ENCODE peak calls at places on chromosomes 4 and X, in ten cellular contexts. One of them, this sample, is unnamed.

GRCh38 chr4:54657556-54658313 is at the start of gene KIT:
- DNase-seq in H54: peak; percentile 38
- DNase-seq in body of pancreas: peak; percentile 32
- DNase-seq in esophagus squamous epithelium: no peak
- DNase-seq in suprapubic skin: peak; percentile 66
- DNase-seq in Peyer's patch: peak; percentile 56
- DNase-seq in testis: peak; percentile 55
- DNase-seq in A549: no peak
- DNase-seq in upper lobe of left lung: peak; percentile 91
- DNase-seq in uterus: peak; percentile 55
- DNase-seq in this sample: no peak

GRCh38 chr4:178462710-178463109 is 1020.5 kb upstream of the AGA start:
- DNase-seq in uterus: no peak
- DNase-seq in body of pancreas: no peak
- DNase-seq in Peyer's patch: no peak
- DNase-seq in testis: no peak
- DNase-seq in esophagus squamous epithelium: no peak
- DNase-seq in A549: no peak
- DNase-seq in upper lobe of left lung: no peak
- DNase-seq in H54: no peak
- DNase-seq in suprapubic skin: no peak
- DNase-seq in this sample: no peak

GRCh38 chrX:73577368-73577767 is 14.4 kb downstream of the CHIC1 start:
- DNase-seq in body of pancreas: no peak
- DNase-seq in A549: peak; percentile 66
- DNase-seq in upper lobe of left lung: no peak
- DNase-seq in uterus: no peak
- DNase-seq in suprapubic skin: no peak
- DNase-seq in Peyer's patch: no peak
- DNase-seq in testis: no peak
- DNase-seq in esophagus squamous epithelium: no peak
- DNase-seq in H54: no peak
- DNase-seq in this sample: no peak

GRCh38 chr4:147799986-147800555 is 68.2 kb downstream of the ARHGAP10 start:
- DNase-seq in body of pancreas: no peak
- DNase-seq in H54: no peak
- DNase-seq in testis: no peak
- DNase-seq in suprapubic skin: no peak
- DNase-seq in A549: no peak
- DNase-seq in upper lobe of left lung: no peak
- DNase-seq in uterus: no peak
- DNase-seq in esophagus squamous epithelium: no peak
- DNase-seq in Peyer's patch: no peak
- DNase-seq in this sample: no peak

GRCh38 chr4:69322055-69322454 is 41.8 kb downstream of the UGT2B28 start:
- DNase-seq in suprapubic skin: no peak
- DNase-seq in upper lobe of left lung: no peak
- DNase-seq in uterus: no peak
- DNase-seq in testis: no peak
- DNase-seq in Peyer's patch: no peak
- DNase-seq in A549: no peak
- DNase-seq in H54: no peak
- DNase-seq in body of pancreas: no peak
- DNase-seq in esophagus squamous epithelium: no peak
- DNase-seq in this sample: no peak

GRCh38 chr4:72843466-72843865 is 226.1 kb downstream of the COX18 start:
- DNase-seq in suprapubic skin: no peak
- DNase-seq in A549: no peak
- DNase-seq in Peyer's patch: no peak
- DNase-seq in uterus: no peak
- DNase-seq in testis: no peak
- DNase-seq in upper lobe of left lung: no peak
- DNase-seq in esophagus squamous epithelium: no peak
- DNase-seq in H54: no peak
- DNase-seq in body of pancreas: no peak
- DNase-seq in this sample: no peak

GRCh38 chr4:26468283-26468949 is 21.9 kb downstream of the CCKAR start:
- DNase-seq in body of pancreas: peak; percentile 43
- DNase-seq in suprapubic skin: no peak
- DNase-seq in Peyer's patch: no peak
- DNase-seq in esophagus squamous epithelium: no peak
- DNase-seq in upper lobe of left lung: no peak
- DNase-seq in A549: no peak
- DNase-seq in H54: no peak
- DNase-seq in uterus: no peak
- DNase-seq in testis: no peak
- DNase-seq in this sample: peak; percentile 20

GRCh38 chrX:103889216-103889615 is 57.2 kb upstream of the RAB9B start:
- DNase-seq in testis: no peak
- DNase-seq in Peyer's patch: no peak
- DNase-seq in suprapubic skin: no peak
- DNase-seq in esophagus squamous epithelium: no peak
- DNase-seq in H54: no peak
- DNase-seq in upper lobe of left lung: no peak
- DNase-seq in body of pancreas: no peak
- DNase-seq in A549: no peak
- DNase-seq in uterus: no peak
- DNase-seq in this sample: no peak

GRCh38 chr4:154526151-154526550 is 24.0 kb downstream of the PLRG1 start:
- DNase-seq in esophagus squamous epithelium: no peak
- DNase-seq in uterus: no peak
- DNase-seq in Peyer's patch: no peak
- DNase-seq in testis: no peak
- DNase-seq in H54: no peak
- DNase-seq in body of pancreas: no peak
- DNase-seq in upper lobe of left lung: no peak
- DNase-seq in suprapubic skin: no peak
- DNase-seq in A549: no peak
- DNase-seq in this sample: no peak

GRCh38 chrX:82208976-82209375 is 1007.1 kb downstream of the SH3BGRL start:
- DNase-seq in Peyer's patch: no peak
- DNase-seq in A549: no peak
- DNase-seq in suprapubic skin: no peak
- DNase-seq in uterus: no peak
- DNase-seq in testis: no peak
- DNase-seq in body of pancreas: no peak
- DNase-seq in esophagus squamous epithelium: no peak
- DNase-seq in H54: no peak
- DNase-seq in upper lobe of left lung: no peak
- DNase-seq in this sample: no peak

GRCh38 chr4:123819362-123820035 is 422.9 kb downstream of the SPRY1 start:
- DNase-seq in suprapubic skin: no peak
- DNase-seq in uterus: no peak
- DNase-seq in upper lobe of left lung: no peak
- DNase-seq in Peyer's patch: no peak
- DNase-seq in esophagus squamous epithelium: no peak
- DNase-seq in A549: no peak
- DNase-seq in H54: no peak
- DNase-seq in body of pancreas: no peak
- DNase-seq in testis: no peak
- DNase-seq in this sample: no peak

GRCh38 chr4:169338246-169338645 is 67.5 kb upstream of the SH3RF1 start:
- DNase-seq in esophagus squamous epithelium: no peak
- DNase-seq in uterus: no peak
- DNase-seq in suprapubic skin: no peak
- DNase-seq in A549: no peak
- DNase-seq in Peyer's patch: no peak
- DNase-seq in upper lobe of left lung: no peak
- DNase-seq in H54: no peak
- DNase-seq in testis: no peak
- DNase-seq in body of pancreas: no peak
- DNase-seq in this sample: no peak

GRCh38 chrX:130086414-130087207 is 23.7 kb downstream of the ELF4 start:
- DNase-seq in testis: no peak
- DNase-seq in body of pancreas: no peak
- DNase-seq in A549: no peak
- DNase-seq in uterus: no peak
- DNase-seq in Peyer's patch: no peak
- DNase-seq in H54: no peak
- DNase-seq in suprapubic skin: no peak
- DNase-seq in upper lobe of left lung: no peak
- DNase-seq in esophagus squamous epithelium: peak; percentile 10
- DNase-seq in this sample: no peak

GRCh38 chr4:44425614-44426208 is 22.9 kb downstream of the KCTD8 start:
- DNase-seq in upper lobe of left lung: no peak
- DNase-seq in body of pancreas: no peak
- DNase-seq in esophagus squamous epithelium: no peak
- DNase-seq in H54: no peak
- DNase-seq in Peyer's patch: no peak
- DNase-seq in testis: peak; percentile 44
- DNase-seq in uterus: no peak
- DNase-seq in A549: peak; percentile 21
- DNase-seq in suprapubic skin: no peak
- DNase-seq in this sample: no peak

GRCh38 chr4:89248879-89249281 is 58.7 kb downstream of the GPRIN3 start:
- DNase-seq in H54: no peak
- DNase-seq in upper lobe of left lung: peak; percentile 18
- DNase-seq in suprapubic skin: no peak
- DNase-seq in esophagus squamous epithelium: no peak
- DNase-seq in Peyer's patch: no peak
- DNase-seq in A549: no peak
- DNase-seq in uterus: no peak
- DNase-seq in body of pancreas: peak; percentile 78
- DNase-seq in testis: no peak
- DNase-seq in this sample: no peak

GRCh38 chr4:11399461-11399971 is 29.2 kb downstream of the HS3ST1 start:
- DNase-seq in esophagus squamous epithelium: no peak
- DNase-seq in testis: no peak
- DNase-seq in H54: no peak
- DNase-seq in uterus: no peak
- DNase-seq in suprapubic skin: no peak
- DNase-seq in body of pancreas: no peak
- DNase-seq in A549: no peak
- DNase-seq in Peyer's patch: no peak
- DNase-seq in upper lobe of left lung: peak; percentile 79
- DNase-seq in this sample: no peak

GRCh38 chrX:109890910-109891502 is 111.9 kb upstream of the TMEM164 start:
- DNase-seq in H54: peak; percentile 26
- DNase-seq in body of pancreas: peak; percentile 61
- DNase-seq in Peyer's patch: peak; percentile 44
- DNase-seq in suprapubic skin: no peak
- DNase-seq in upper lobe of left lung: no peak
- DNase-seq in A549: peak; percentile 72
- DNase-seq in testis: peak; percentile 66
- DNase-seq in esophagus squamous epithelium: no peak
- DNase-seq in uterus: peak; percentile 35
- DNase-seq in this sample: no peak

GRCh38 chr4:152229782-152230289 is 306.1 kb downstream of the FBXW7 start:
- DNase-seq in esophagus squamous epithelium: no peak
- DNase-seq in upper lobe of left lung: no peak
- DNase-seq in uterus: no peak
- DNase-seq in Peyer's patch: no peak
- DNase-seq in testis: no peak
- DNase-seq in H54: no peak
- DNase-seq in suprapubic skin: no peak
- DNase-seq in body of pancreas: no peak
- DNase-seq in A549: no peak
- DNase-seq in this sample: no peak

GRCh38 chr4:38865445-38865844 is 2.2 kb upstream of the FAM114A1 start:
- DNase-seq in Peyer's patch: no peak
- DNase-seq in A549: no peak
- DNase-seq in upper lobe of left lung: no peak
- DNase-seq in body of pancreas: peak; percentile 34
- DNase-seq in esophagus squamous epithelium: no peak
- DNase-seq in H54: no peak
- DNase-seq in uterus: no peak
- DNase-seq in testis: no peak
- DNase-seq in suprapubic skin: no peak
- DNase-seq in this sample: no peak
- TF ChIP-seq POLR2A in Peyer's patch: no peak
- TF ChIP-seq POLR2A in A549: no peak
- TF ChIP-seq POLR2A in upper lobe of left lung: no peak
- TF ChIP-seq POLR2A in body of pancreas: peak; percentile 13
- TF ChIP-seq POLR2A in esophagus squamous epithelium: no peak
- TF ChIP-seq POLR2A in H54: no peak
- TF ChIP-seq POLR2A in uterus: no peak
- TF ChIP-seq POLR2A in testis: no peak
- TF ChIP-seq POLR2A in suprapubic skin: no peak
- TF ChIP-seq POLR2A in this sample: no peak

DNA sequence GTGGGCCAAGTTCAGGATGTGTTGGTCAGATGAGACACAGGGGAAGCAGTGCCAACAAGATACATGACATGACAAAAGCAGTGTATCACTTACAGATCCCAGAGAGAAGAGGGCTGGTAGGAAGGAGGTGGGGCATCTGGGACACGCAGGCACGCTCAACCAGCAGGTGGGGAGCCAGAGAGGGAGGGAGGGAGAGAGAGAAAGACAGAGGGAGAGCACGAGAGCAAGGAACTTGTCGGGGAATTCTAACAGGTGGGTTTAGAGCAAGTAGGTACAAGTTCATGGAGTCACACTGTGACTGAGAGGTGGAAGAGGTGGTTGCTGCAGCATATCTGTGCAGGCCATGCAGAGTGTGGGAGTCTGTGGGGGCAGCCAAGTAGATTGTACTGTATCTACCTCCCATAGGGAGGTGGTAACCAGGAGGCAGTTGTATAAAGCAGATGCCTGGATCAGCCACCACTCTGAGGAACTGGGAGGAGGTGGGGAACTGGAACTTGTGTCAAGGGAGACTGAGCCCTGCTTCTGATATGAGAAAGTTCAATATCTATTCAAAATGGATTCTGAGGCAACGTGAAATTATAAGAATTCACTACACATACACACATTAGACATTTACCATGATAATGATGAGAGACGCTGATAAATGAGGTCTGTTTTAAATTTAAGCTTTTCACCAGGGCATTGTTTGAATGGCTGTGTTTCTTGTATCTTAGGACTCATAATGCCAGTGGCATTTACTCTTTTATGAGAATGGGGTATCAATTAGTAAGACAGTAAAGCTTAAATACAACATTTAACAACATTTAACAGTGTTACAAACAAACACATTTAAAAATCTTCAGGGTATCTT is 43.7 kb downstream of the BBS12 start:
- DNase-seq in upper lobe of left lung: no peak
- DNase-seq in Peyer's patch: no peak
- DNase-seq in H54: no peak
- DNase-seq in body of pancreas: no peak
- DNase-seq in suprapubic skin: no peak
- DNase-seq in uterus: no peak
- DNase-seq in testis: peak; percentile 42
- DNase-seq in A549: no peak
- DNase-seq in esophagus squamous epithelium: no peak
- DNase-seq in this sample: no peak
- TF ChIP-seq POLR2A in upper lobe of left lung: no peak
- TF ChIP-seq POLR2A in Peyer's patch: no peak
- TF ChIP-seq POLR2A in H54: no peak
- TF ChIP-seq POLR2A in body of pancreas: no peak
- TF ChIP-seq POLR2A in suprapubic skin: no peak
- TF ChIP-seq POLR2A in uterus: no peak
- TF ChIP-seq POLR2A in testis: no peak
- TF ChIP-seq POLR2A in A549: no peak
- TF ChIP-seq POLR2A in esophagus squamous epithelium: no peak
- TF ChIP-seq POLR2A in this sample: no peak

GRCh38 chr4:41933997-41934812 is 1.0 kb upstream of the TMEM33 start:
- DNase-seq in body of pancreas: no peak
- DNase-seq in A549: peak; percentile 86
- DNase-seq in testis: peak; percentile 54
- DNase-seq in esophagus squamous epithelium: no peak
- DNase-seq in suprapubic skin: no peak
- DNase-seq in Peyer's patch: no peak
- DNase-seq in H54: no peak
- DNase-seq in uterus: no peak
- DNase-seq in upper lobe of left lung: no peak
- DNase-seq in this sample: no peak
- TF ChIP-seq POLR2A in body of pancreas: no peak
- TF ChIP-seq POLR2A in A549: no peak
- TF ChIP-seq POLR2A in testis: no peak
- TF ChIP-seq POLR2A in esophagus squamous epithelium: no peak
- TF ChIP-seq POLR2A in suprapubic skin: no peak
- TF ChIP-seq POLR2A in Peyer's patch: no peak
- TF ChIP-seq POLR2A in H54: no peak
- TF ChIP-seq POLR2A in uterus: no peak
- TF ChIP-seq POLR2A in upper lobe of left lung: no peak
- TF ChIP-seq POLR2A in this sample: no peak

GRCh38 chr4:139030614-139031235 is 15.1 kb downstream of the NOCT start:
- DNase-seq in Peyer's patch: no peak
- DNase-seq in testis: peak; percentile 88
- DNase-seq in uterus: peak; percentile 70
- DNase-seq in A549: peak; percentile 72
- DNase-seq in body of pancreas: peak; percentile 81
- DNase-seq in suprapubic skin: no peak
- DNase-seq in upper lobe of left lung: no peak
- DNase-seq in esophagus squamous epithelium: no peak
- DNase-seq in H54: peak; percentile 31
- DNase-seq in this sample: no peak
- TF ChIP-seq POLR2A in Peyer's patch: no peak
- TF ChIP-seq POLR2A in testis: no peak
- TF ChIP-seq POLR2A in uterus: no peak
- TF ChIP-seq POLR2A in A549: no peak
- TF ChIP-seq POLR2A in body of pancreas: no peak
- TF ChIP-seq POLR2A in suprapubic skin: no peak
- TF ChIP-seq POLR2A in upper lobe of left lung: no peak
- TF ChIP-seq POLR2A in esophagus squamous epithelium: no peak
- TF ChIP-seq POLR2A in H54: no peak
- TF ChIP-seq POLR2A in this sample: no peak